ENCODE peak calls at places on chromosomes 4 and X, in eight cellular contexts. Q, K, I, B, R, E, J and P are unnamed samples.

GRCh38 chr4:57136281-57136680 is 26.1 kb upstream of the IGFBP7 start:
- DNase-seq in Q (no peak), E (no peak), K (no peak), J (no peak), I (no peak), R (no peak), B (no peak), P (no peak)

GRCh38 chrX:45344597-45344996 is 143.9 kb upstream of the DIPK2B start:
- DNase-seq in Q (no peak), R (no peak), E (no peak), J (no peak), B (no peak), I (no peak), K (no peak), P (no peak)

GRCh38 chrX:2767631-2768455 is 16.0 kb downstream of the XG start:
- DNase-seq in K (no peak), R (no peak), Q (no peak), J (no peak), I (peak; percentile 52), E (no peak), B (peak; percentile 22), P (peak; percentile 26)

GRCh38 chr4:140049924-140050681 is 103.9 kb downstream of the MAML3 start:
- DNase-seq in K (no peak), B (no peak), R (no peak), I (peak; percentile 80), J (no peak), Q (no peak), E (no peak), P (no peak)

GRCh38 chr4:14787894-14788293 is 214.4 kb upstream of the CPEB2 start:
- DNase-seq in R (no peak), E (no peak), K (no peak), J (no peak), I (no peak), B (peak; percentile 14), Q (no peak), P (peak; percentile 50)

GRCh38 chrX:100449696-100450606 is 39.9 kb upstream of the PCDH19 start:
- DNase-seq in Q (no peak), K (no peak), I (no peak), E (no peak), R (no peak), B (peak; percentile 11), J (no peak), P (peak; percentile 6)

GRCh38 chr4:76670631-76671030 is 227.3 kb downstream of the SOWAHB start:
- DNase-seq in K (no peak), Q (no peak), B (no peak), J (no peak), I (no peak), R (no peak), E (no peak), P (peak; percentile 81)

GRCh38 chr4:2757426-2757825 is 1.3 kb upstream of the TNIP2 start:
- DNase-seq in B (no peak), Q (no peak), J (no peak), E (no peak), K (no peak), I (no peak), R (no peak), P (no peak)

GRCh38 chr4:33940281-33940680 is 2304.0 kb downstream of the ARAP2 start:
- DNase-seq in J (no peak), K (no peak), I (no peak), E (no peak), Q (no peak), B (no peak), R (no peak), P (no peak)

GRCh38 chr4:139672732-139673131 is 7.1 kb downstream of the MGST2 start:
- DNase-seq in K (no peak), J (no peak), B (no peak), E (no peak), R (no peak), I (no peak), Q (no peak), P (no peak)

GRCh38 chr4:151922306-151922705 is 161.5 kb upstream of the GATB start:
- DNase-seq in J (no peak), R (no peak), K (no peak), I (no peak), B (no peak), Q (no peak), E (no peak), P (no peak)

GRCh38 chr4:20672262-20672661 is 28.0 kb upstream of the PACRGL start:
- DNase-seq in I (no peak), K (no peak), R (no peak), J (no peak), Q (no peak), B (no peak), E (no peak), P (no peak)

GRCh38 chrX:81110286-81110685 is 91.4 kb downstream of the HMGN5 start:
- DNase-seq in J (no peak), B (no peak), I (no peak), K (no peak), R (no peak), Q (no peak), E (no peak), P (no peak)

GRCh38 chrX:119878740-119879139 is 7.1 kb downstream of the NDUFA1 start:
- DNase-seq in K (no peak), R (no peak), Q (no peak), B (no peak), J (no peak), E (no peak), I (no peak), P (no peak)

GRCh38 chr4:10584042-10584441 is 100.5 kb downstream of the CLNK start:
- DNase-seq in E (no peak), Q (no peak), B (peak; percentile 28), I (no peak), K (no peak), R (no peak), J (no peak), P (peak; percentile 12)

GRCh38 chrX:130120321-130120731 is 10.0 kb upstream of the ELF4 start:
- DNase-seq in I (peak; percentile 63), Q (no peak), K (no peak), J (peak; percentile 28), R (no peak), E (no peak), B (no peak), P (no peak)

GRCh38 chrX:110001702-110002299 is 1.1 kb upstream of the TMEM164 start:
- DNase-seq in J (no peak), E (no peak), K (no peak), B (no peak), I (no peak), R (no peak), Q (no peak), P (peak; percentile 11)

GRCh38 chrX:109997786-109998452 is 5.0 kb upstream of the TMEM164 start:
- DNase-seq in B (no peak), J (no peak), E (no peak), I (peak; percentile 5), R (no peak), K (no peak), Q (no peak), P (no peak)

GRCh38 chrX:110000854-110001701 is 1.8 kb upstream of the TMEM164 start:
- DNase-seq in Q (no peak), I (no peak), E (no peak), B (no peak), J (no peak), R (no peak), K (no peak), P (no peak)

GRCh38 chrX:110002300-110003166 is at the start of gene TMEM164:
- DNase-seq in K (peak; percentile 74), B (peak; percentile 87), R (peak; percentile 85), Q (peak; percentile 82), E (peak; percentile 79), I (peak; percentile 81), J (peak; percentile 79), P (peak; percentile 84)

GRCh38 chrX:110000000-110000399 is 2.9 kb upstream of the TMEM164 start:
- DNase-seq in Q (no peak), E (no peak), J (no peak), R (no peak), I (no peak), B (no peak), K (no peak), P (no peak)
- H3K4me3 ChIP-seq in Q (no peak overlapping the region), E (no peak overlapping the region), J (no peak overlapping the region), R (no peak overlapping the region), I (no peak overlapping the region), B (no peak overlapping the region), K (no peak overlapping the region), P (no peak overlapping the region)

DNA sequence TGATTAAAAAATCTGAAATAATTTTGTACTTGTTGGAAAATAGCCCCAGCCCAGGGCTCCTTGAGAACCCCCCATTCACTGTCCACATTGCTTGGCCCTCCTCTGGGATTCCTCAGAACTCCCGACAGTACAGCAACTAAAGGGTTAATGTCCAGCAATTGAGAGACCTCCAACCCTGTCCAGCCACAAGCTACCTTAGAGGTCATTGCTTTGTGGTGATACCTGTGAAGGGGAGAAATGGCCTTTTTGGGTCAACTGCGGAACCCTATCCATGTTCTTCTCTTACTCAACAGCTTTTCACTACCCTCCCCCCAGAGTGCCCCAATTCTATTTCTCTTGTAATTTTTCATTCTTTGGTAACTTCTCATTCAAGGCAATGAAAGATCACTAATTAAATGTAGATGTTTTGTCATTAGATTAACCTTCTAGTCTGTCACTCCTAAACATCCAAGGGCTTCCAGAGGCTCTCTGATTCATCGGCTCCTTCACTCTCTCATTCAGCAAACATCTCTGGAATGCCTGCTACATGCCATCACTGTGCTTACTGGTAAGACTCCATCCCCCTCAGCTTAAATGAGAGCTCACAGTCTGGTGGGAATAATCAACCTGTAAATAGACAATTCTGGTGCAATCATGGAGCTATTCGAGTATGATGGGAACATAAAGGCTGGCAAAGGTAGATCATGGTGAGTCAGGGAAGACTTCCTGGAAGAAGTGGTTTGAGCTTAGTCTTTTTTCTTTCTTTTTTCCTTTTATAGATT is 241.4 kb upstream of the PGRMC2 start:
- DNase-seq in B (no peak), J (no peak), E (no peak), R (no peak), Q (no peak), I (peak; percentile 64), K (no peak), P (peak; percentile 48)
- H3K27ac ChIP-seq in B (peak overlapping the region; percentile 49), J (no peak overlapping the region), E (no peak overlapping the region), R (no peak overlapping the region), Q (no peak overlapping the region), I (no peak overlapping the region), K (peak overlapping the region; percentile 5), P (peak overlapping the region; percentile 56)

GRCh38 chr4:158169516-158169915 is 3.3 kb downstream of the GASK1B start:
- DNase-seq in Q (no peak), I (no peak), B (no peak), E (no peak), R (no peak), K (no peak), J (no peak), P (no peak)
- H3K4me3 ChIP-seq in Q (no peak overlapping the region), I (no peak overlapping the region), B (no peak overlapping the region), E (no peak overlapping the region), R (peak overlapping the region; percentile 61), K (peak overlapping the region; percentile 81), J (peak overlapping the region; percentile 26), P (peak overlapping the region; percentile 56)

GRCh38 chr4:52036875-52037274 is 1.2 kb downstream of the SGCB start:
- DNase-seq in K (no peak), E (no peak), B (no peak), Q (no peak), I (no peak), J (no peak), R (no peak), P (no peak)

GRCh38 chr4:52035190-52035589 is 2.9 kb downstream of the SGCB start:
- DNase-seq in E (no peak), K (no peak), R (no peak), I (no peak), J (no peak), B (no peak), Q (no peak), P (no peak)

GRCh38 chr4:52037730-52038108 is 380 bp downstream of the SGCB start:
- DNase-seq in E (no peak), Q (peak; percentile 24), R (peak; percentile 57), J (no peak), K (no peak), B (peak; percentile 21), I (peak; percentile 74), P (peak; percentile 82)

GRCh38 chr4:52038109-52038912 is at the start of gene SGCB:
- DNase-seq in B (peak; percentile 68), E (peak; percentile 72), R (peak; percentile 77), K (peak; percentile 54), Q (peak; percentile 68), J (peak; percentile 46), I (peak; percentile 85), P (peak; percentile 82)
- H3K27ac ChIP-seq in B (peak within 1 kb of the TSS; percentile 83), E (no peak within 1 kb of the TSS), R (peak within 1 kb of the TSS; percentile 77), K (peak within 1 kb of the TSS; percentile 76), Q (no peak within 1 kb of the TSS), J (peak within 1 kb of the TSS; percentile 42), I (peak within 1 kb of the TSS; percentile 40), P (peak within 1 kb of the TSS; percentile 79)